ENCODE peak calls at places on chromosomes 1 and 21, in seven cellular contexts. E, T, N, F, V, K and W are unnamed samples.

GRCh38 chr1:83102630-83103071 is 896.3 kb downstream of the TTLL7 start:
- DNase-seq in F (no peak), T (peak), N (no peak), V (no peak), K (no peak), E (no peak), W (no peak)

GRCh38 chr1:40475268-40475667 is 1.8 kb upstream of the ZFP69 start:
- DNase-seq in E (no peak), T (no peak), K (no peak), N (no peak), F (no peak), V (no peak), W (no peak)

GRCh38 chr1:40592107-40592773 is 60.8 kb downstream of the ZNF684 start:
- DNase-seq in N (no peak), K (no peak), T (no peak), F (no peak), E (no peak), V (no peak), W (peak)

GRCh38 chr1:215257280-215257679 is 174.7 kb downstream of the KCNK2 start:
- DNase-seq in T (no peak), F (no peak), K (no peak), E (no peak), V (no peak), N (no peak), W (no peak)

GRCh38 chr1:23403038-23403336 is 21.6 kb downstream of the TCEA3 start:
- DNase-seq in V (no peak), K (no peak), F (no peak), T (no peak), N (no peak), E (no peak), W (no peak)

GRCh38 chr1:67652800-67653199 is 32.2 kb upstream of the GADD45A start:
- DNase-seq in K (no peak), F (no peak), E (no peak), T (no peak), V (no peak), N (no peak), W (no peak)

GRCh38 chr1:175864625-175865024 is 121.2 kb upstream of the TNR start:
- DNase-seq in E (no peak), N (no peak), K (no peak), T (no peak), V (no peak), F (no peak), W (no peak)

GRCh38 chr1:245458761-245459174 is 304.0 kb downstream of the KIF26B start:
- DNase-seq in E (no peak), V (no peak), T (no peak), K (no peak), F (no peak), N (no peak), W (no peak)

GRCh38 chr1:179137623-179138235 is 55.9 kb downstream of the TOR3A start:
- DNase-seq in T (no peak), K (no peak), V (no peak), E (no peak), N (no peak), F (no peak), W (no peak)

GRCh38 chr1:61956012-61956645 is 213.8 kb downstream of the PATJ start:
- DNase-seq in E (no peak), F (no peak), T (no peak), N (no peak), V (no peak), K (no peak), W (no peak)

GRCh38 chr21:26887241-26887640 is 42.0 kb upstream of the ADAMTS1 start:
- DNase-seq in K (no peak), F (no peak), N (no peak), E (no peak), T (no peak), V (no peak), W (no peak)